ENCODE peak calls at places on chromosomes 13 and 19, in ten cellular contexts. One of them, this sample, is unnamed.

GRCh38 chr13:112748947-112749346 is 59.1 kb downstream of the ATP11A start:
- DNase-seq in spleen: peak
- DNase-seq in transverse colon: no peak
- DNase-seq in A549: no peak
- DNase-seq in suprapubic skin: no peak
- DNase-seq in gastrocnemius medialis: peak
- DNase-seq in IMR-90: no peak
- DNase-seq in ovary: peak
- DNase-seq in uterus: peak
- DNase-seq in body of pancreas: peak
- DNase-seq in this sample: peak

GRCh38 chr13:97226788-97227627 is 4.9 kb downstream of the MBNL2 start:
- DNase-seq in spleen: no peak
- DNase-seq in transverse colon: peak
- DNase-seq in A549: no peak
- DNase-seq in suprapubic skin: no peak
- DNase-seq in gastrocnemius medialis: no peak
- DNase-seq in IMR-90: no peak
- DNase-seq in ovary: no peak
- DNase-seq in uterus: no peak
- DNase-seq in body of pancreas: peak
- DNase-seq in this sample: no peak

GRCh38 chr13:67318398-67318797 is 88.3 kb upstream of the PCDH9 start:
- DNase-seq in spleen: no peak
- DNase-seq in transverse colon: no peak
- DNase-seq in A549: no peak
- DNase-seq in suprapubic skin: no peak
- DNase-seq in gastrocnemius medialis: no peak
- DNase-seq in IMR-90: peak
- DNase-seq in ovary: no peak
- DNase-seq in uterus: no peak
- DNase-seq in body of pancreas: no peak
- DNase-seq in this sample: no peak

GRCh38 chr19:39949026-39949747 is 14.8 kb upstream of the FCGBP start:
- DNase-seq in spleen: no peak
- DNase-seq in transverse colon: no peak
- DNase-seq in A549: no peak
- DNase-seq in suprapubic skin: no peak
- DNase-seq in gastrocnemius medialis: no peak
- DNase-seq in IMR-90: no peak
- DNase-seq in ovary: no peak
- DNase-seq in uterus: no peak
- DNase-seq in body of pancreas: no peak
- DNase-seq in this sample: no peak

GRCh38 chr13:81446441-81446840 is 1105.5 kb upstream of the SPRY2 start:
- DNase-seq in spleen: no peak
- DNase-seq in transverse colon: no peak
- DNase-seq in A549: no peak
- DNase-seq in suprapubic skin: no peak
- DNase-seq in gastrocnemius medialis: no peak
- DNase-seq in IMR-90: no peak
- DNase-seq in ovary: no peak
- DNase-seq in uterus: no peak
- DNase-seq in body of pancreas: no peak
- DNase-seq in this sample: no peak

GRCh38 chr13:31631071-31631470 is 108.3 kb upstream of the RXFP2 start:
- DNase-seq in spleen: no peak
- DNase-seq in transverse colon: no peak
- DNase-seq in A549: no peak
- DNase-seq in suprapubic skin: no peak
- DNase-seq in gastrocnemius medialis: no peak
- DNase-seq in IMR-90: no peak
- DNase-seq in ovary: no peak
- DNase-seq in uterus: no peak
- DNase-seq in body of pancreas: no peak
- DNase-seq in this sample: no peak

GRCh38 chr19:47745010-47745901 is at the start of gene NOP53:
- DNase-seq in spleen: peak
- DNase-seq in transverse colon: peak
- DNase-seq in A549: peak
- DNase-seq in suprapubic skin: peak
- DNase-seq in gastrocnemius medialis: peak
- DNase-seq in IMR-90: peak
- DNase-seq in ovary: peak
- DNase-seq in uterus: peak
- DNase-seq in body of pancreas: peak
- DNase-seq in this sample: peak

GRCh38 chr19:58213075-58213369 is 15.7 kb upstream of the ZNF544 start:
- DNase-seq in spleen: no peak
- DNase-seq in transverse colon: no peak
- DNase-seq in A549: no peak
- DNase-seq in suprapubic skin: no peak
- DNase-seq in gastrocnemius medialis: no peak
- DNase-seq in IMR-90: no peak
- DNase-seq in ovary: no peak
- DNase-seq in uterus: no peak
- DNase-seq in body of pancreas: no peak
- DNase-seq in this sample: no peak

GRCh38 chr19:3178377-3178972 is at the start of gene S1PR4:
- DNase-seq in spleen: peak
- DNase-seq in transverse colon: peak
- DNase-seq in A549: no peak
- DNase-seq in suprapubic skin: no peak
- DNase-seq in gastrocnemius medialis: no peak
- DNase-seq in IMR-90: no peak
- DNase-seq in ovary: no peak
- DNase-seq in uterus: no peak
- DNase-seq in body of pancreas: no peak
- DNase-seq in this sample: no peak

GRCh38 chr13:28220166-28220565 is 81.8 kb downstream of the PAN3 start:
- DNase-seq in spleen: no peak
- DNase-seq in transverse colon: no peak
- DNase-seq in A549: no peak
- DNase-seq in suprapubic skin: no peak
- DNase-seq in gastrocnemius medialis: no peak
- DNase-seq in IMR-90: peak
- DNase-seq in ovary: no peak
- DNase-seq in uterus: no peak
- DNase-seq in body of pancreas: no peak
- DNase-seq in this sample: no peak

GRCh38 chr13:111020546-111020945 is 94.6 kb upstream of the ARHGEF7 start:
- DNase-seq in spleen: no peak
- DNase-seq in transverse colon: no peak
- DNase-seq in A549: no peak
- DNase-seq in suprapubic skin: no peak
- DNase-seq in gastrocnemius medialis: no peak
- DNase-seq in IMR-90: no peak
- DNase-seq in ovary: no peak
- DNase-seq in uterus: no peak
- DNase-seq in body of pancreas: no peak
- DNase-seq in this sample: no peak

GRCh38 chr13:79779761-79780160 is 298.8 kb downstream of the NDFIP2 start:
- DNase-seq in spleen: no peak
- DNase-seq in transverse colon: peak
- DNase-seq in A549: no peak
- DNase-seq in suprapubic skin: no peak
- DNase-seq in gastrocnemius medialis: peak
- DNase-seq in IMR-90: peak
- DNase-seq in ovary: peak
- DNase-seq in uterus: peak
- DNase-seq in body of pancreas: peak
- DNase-seq in this sample: no peak

GRCh38 chr13:76440568-76440967 is 445.6 kb downstream of the KCTD12 start:
- DNase-seq in spleen: no peak
- DNase-seq in transverse colon: no peak
- DNase-seq in A549: no peak
- DNase-seq in suprapubic skin: no peak
- DNase-seq in gastrocnemius medialis: no peak
- DNase-seq in IMR-90: no peak
- DNase-seq in ovary: no peak
- DNase-seq in uterus: no peak
- DNase-seq in body of pancreas: no peak
- DNase-seq in this sample: no peak

GRCh38 chr13:94481966-94482365 is 2.5 kb upstream of the DCT start:
- DNase-seq in spleen: no peak
- DNase-seq in transverse colon: no peak
- DNase-seq in A549: peak
- DNase-seq in suprapubic skin: no peak
- DNase-seq in gastrocnemius medialis: peak
- DNase-seq in IMR-90: peak
- DNase-seq in ovary: no peak
- DNase-seq in uterus: no peak
- DNase-seq in body of pancreas: peak
- DNase-seq in this sample: peak

GRCh38 chr19:35757231-35757748 is 461 bp upstream of the HSPB6 start:
- DNase-seq in spleen: peak
- DNase-seq in transverse colon: peak
- DNase-seq in A549: peak
- DNase-seq in suprapubic skin: peak
- DNase-seq in gastrocnemius medialis: peak
- DNase-seq in IMR-90: peak
- DNase-seq in ovary: peak
- DNase-seq in uterus: peak
- DNase-seq in body of pancreas: peak
- DNase-seq in this sample: peak
- TF ChIP-seq POLR2A in spleen: no peak
- TF ChIP-seq POLR2A in transverse colon: no peak
- TF ChIP-seq POLR2A in A549: no peak
- TF ChIP-seq POLR2A in suprapubic skin: no peak
- TF ChIP-seq POLR2A in gastrocnemius medialis: peak
- TF ChIP-seq POLR2A in IMR-90: peak
- TF ChIP-seq POLR2A in ovary: no peak
- TF ChIP-seq POLR2A in uterus: peak
- TF ChIP-seq POLR2A in body of pancreas: no peak
- TF ChIP-seq POLR2A in this sample: no peak

GRCh38 chr19:42129399-42130253 is 2.6 kb downstream of the POU2F2 start:
- DNase-seq in spleen: peak
- DNase-seq in transverse colon: peak
- DNase-seq in A549: no peak
- DNase-seq in suprapubic skin: no peak
- DNase-seq in gastrocnemius medialis: peak
- DNase-seq in IMR-90: peak
- DNase-seq in ovary: no peak
- DNase-seq in uterus: no peak
- DNase-seq in body of pancreas: peak
- DNase-seq in this sample: peak

GRCh38 chr19:42132851-42133528 is 744 bp upstream of the POU2F2 start:
- DNase-seq in spleen: peak
- DNase-seq in transverse colon: peak
- DNase-seq in A549: peak
- DNase-seq in suprapubic skin: no peak
- DNase-seq in gastrocnemius medialis: peak
- DNase-seq in IMR-90: no peak
- DNase-seq in ovary: peak
- DNase-seq in uterus: peak
- DNase-seq in body of pancreas: peak
- DNase-seq in this sample: peak

GRCh38 chr19:42131149-42132029 is 857 bp downstream of the POU2F2 start:
- DNase-seq in spleen: no peak
- DNase-seq in transverse colon: no peak
- DNase-seq in A549: no peak
- DNase-seq in suprapubic skin: no peak
- DNase-seq in gastrocnemius medialis: no peak
- DNase-seq in IMR-90: no peak
- DNase-seq in ovary: no peak
- DNase-seq in uterus: no peak
- DNase-seq in body of pancreas: no peak
- DNase-seq in this sample: no peak

GRCh38 chr19:42130254-42130573 is 2.0 kb downstream of the POU2F2 start:
- DNase-seq in spleen: no peak
- DNase-seq in transverse colon: no peak
- DNase-seq in A549: no peak
- DNase-seq in suprapubic skin: no peak
- DNase-seq in gastrocnemius medialis: no peak
- DNase-seq in IMR-90: no peak
- DNase-seq in ovary: no peak
- DNase-seq in uterus: no peak
- DNase-seq in body of pancreas: no peak
- DNase-seq in this sample: no peak

GRCh38 chr19:42132030-42132628 is at the start of gene POU2F2:
- DNase-seq in spleen: peak
- DNase-seq in transverse colon: peak
- DNase-seq in A549: no peak
- DNase-seq in suprapubic skin: no peak
- DNase-seq in gastrocnemius medialis: peak
- DNase-seq in IMR-90: no peak
- DNase-seq in ovary: no peak
- DNase-seq in uterus: peak
- DNase-seq in body of pancreas: peak
- DNase-seq in this sample: peak
- H3K4me3 ChIP-seq in spleen: peak
- H3K4me3 ChIP-seq in transverse colon: no peak
- H3K4me3 ChIP-seq in A549: peak
- H3K4me3 ChIP-seq in suprapubic skin: peak
- H3K4me3 ChIP-seq in gastrocnemius medialis: peak
- H3K4me3 ChIP-seq in IMR-90: peak
- H3K4me3 ChIP-seq in ovary: no peak
- H3K4me3 ChIP-seq in uterus: no peak
- H3K4me3 ChIP-seq in body of pancreas: no peak
- H3K4me3 ChIP-seq in this sample: no peak

DNA sequence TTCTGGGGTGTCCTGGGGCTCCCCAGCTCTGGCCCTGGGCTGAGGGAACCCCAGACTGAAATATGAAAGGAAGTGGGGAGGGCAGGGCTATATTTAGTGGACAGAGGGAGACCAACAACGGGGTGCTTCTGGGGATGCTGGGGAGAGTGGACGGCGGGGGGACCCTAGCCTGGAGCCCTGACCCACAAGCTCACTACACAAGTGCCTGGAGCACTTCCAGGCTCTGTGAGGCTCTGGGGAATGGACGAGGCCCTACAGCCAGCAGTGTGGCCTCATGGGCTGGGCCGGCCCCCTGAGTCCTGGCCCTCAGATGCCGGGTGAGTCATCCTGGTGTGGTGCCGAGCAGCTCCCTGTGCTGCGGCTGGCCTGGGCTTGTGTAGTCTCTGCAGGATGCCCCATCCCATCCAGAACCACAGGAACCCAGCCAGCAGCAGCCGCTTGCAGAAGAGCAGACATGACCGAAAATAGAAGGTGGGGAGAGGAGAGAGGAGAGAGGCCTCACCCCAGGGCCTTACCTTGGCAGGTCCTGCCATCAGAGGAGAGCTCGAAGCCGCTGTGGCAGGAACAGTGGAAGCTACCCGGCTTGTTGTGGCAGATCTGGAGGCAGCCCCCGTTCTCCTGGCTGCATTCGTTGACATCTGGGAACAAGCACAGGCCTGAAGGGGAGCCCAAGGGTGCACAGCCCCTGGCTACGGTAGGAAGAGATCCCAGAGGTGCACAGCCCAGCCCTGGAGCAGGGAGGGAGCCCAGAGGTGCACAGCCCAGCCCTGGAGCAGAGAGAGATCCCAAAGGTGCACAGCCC is 26.1 kb downstream of the GAS6 start:
- DNase-seq in spleen: no peak
- DNase-seq in transverse colon: peak
- DNase-seq in A549: peak
- DNase-seq in suprapubic skin: peak
- DNase-seq in gastrocnemius medialis: peak
- DNase-seq in IMR-90: peak
- DNase-seq in ovary: peak
- DNase-seq in uterus: peak
- DNase-seq in body of pancreas: peak
- DNase-seq in this sample: peak
- TF ChIP-seq POLR2A in spleen: no peak
- TF ChIP-seq POLR2A in transverse colon: no peak
- TF ChIP-seq POLR2A in A549: peak
- TF ChIP-seq POLR2A in suprapubic skin: no peak
- TF ChIP-seq POLR2A in gastrocnemius medialis: peak
- TF ChIP-seq POLR2A in IMR-90: peak
- TF ChIP-seq POLR2A in ovary: no peak
- TF ChIP-seq POLR2A in uterus: peak
- TF ChIP-seq POLR2A in body of pancreas: no peak
- TF ChIP-seq POLR2A in this sample: no peak

GRCh38 chr19:703651-704446 is 4.9 kb upstream of the PALM start:
- DNase-seq in spleen: peak
- DNase-seq in transverse colon: peak
- DNase-seq in A549: peak
- DNase-seq in suprapubic skin: peak
- DNase-seq in gastrocnemius medialis: peak
- DNase-seq in IMR-90: peak
- DNase-seq in ovary: peak
- DNase-seq in uterus: peak
- DNase-seq in body of pancreas: peak
- DNase-seq in this sample: peak
- H3K4me3 ChIP-seq in spleen: peak
- H3K4me3 ChIP-seq in transverse colon: no peak
- H3K4me3 ChIP-seq in A549: peak
- H3K4me3 ChIP-seq in suprapubic skin: peak
- H3K4me3 ChIP-seq in gastrocnemius medialis: peak
- H3K4me3 ChIP-seq in IMR-90: no peak
- H3K4me3 ChIP-seq in ovary: peak
- H3K4me3 ChIP-seq in uterus: no peak
- H3K4me3 ChIP-seq in body of pancreas: no peak
- H3K4me3 ChIP-seq in this sample: no peak